ENCODE peak calls at places on chromosomes 1 and 21, in four cellular contexts. X is SW480; Z is naive thymus-derived CD8-positive, alpha-beta T cell; F is astrocyte of the spinal cord. D is an unnamed sample.

GRCh38 chr1:198560093-198560638 is 19.7 kb upstream of the ATP6V1G3 start:
- DNase-seq in F (no peak), X (no peak), Z (no peak), D (peak)

GRCh38 chr1:35857830-35858229 is 25.2 kb upstream of the AGO1 start:
- DNase-seq in F (peak), X (peak), Z (no peak), D (peak)

GRCh38 chr1:46532498-46533178 is 18.8 kb downstream of the KNCN start:
- DNase-seq in F (peak), Z (peak), X (peak), D (peak)

GRCh38 chr1:100960098-100960497 is 64.2 kb downstream of the SLC30A7 start:
- DNase-seq in X (no peak), Z (no peak), F (no peak), D (no peak)

GRCh38 chr1:89104687-89105086 is 21.2 kb downstream of the GBP2 start:
- DNase-seq in X (no peak), Z (no peak), F (no peak), D (no peak)

GRCh38 chr1:116667577-116668105 is at the start of gene IGSF3:
- DNase-seq in F (peak), Z (no peak), X (peak), D (peak)

GRCh38 chr1:218772575-218772974 is 401.1 kb upstream of the LYPLAL1 start:
- DNase-seq in Z (no peak), X (no peak), F (peak), D (peak)

GRCh38 chr21:24727803-24728425 is 879.4 kb downstream of the MRPL39 start:
- DNase-seq in F (no peak), Z (no peak), X (no peak), D (no peak)

GRCh38 chr1:90561926-90562325 is 155.2 kb downstream of the BARHL2 start:
- DNase-seq in X (no peak), Z (no peak), F (no peak), D (no peak)

GRCh38 chr1:4086085-4086850 is 186.2 kb upstream of the C1orf174 start:
- DNase-seq in Z (no peak), F (no peak), X (no peak), D (no peak)

GRCh38 chr1:84947536-84948410 is 49.1 kb downstream of the MCOLN2 start:
- DNase-seq in Z (no peak), X (no peak), F (no peak), D (no peak)

GRCh38 chr1:228141082-228141870 is 1.2 kb downstream of the GUK1 start:
- DNase-seq in Z (no peak), F (peak), X (peak), D (peak)

GRCh38 chr1:202710070-202711025 is at the start of gene SYT2:
- DNase-seq in Z (no peak), X (no peak), F (no peak), D (no peak)

GRCh38 chr21:42038826-42039425 is 28.8 kb upstream of the ZBTB21 start:
- DNase-seq in F (peak), Z (no peak), X (no peak), D (peak)

GRCh38 chr21:14543983-14544382 is 2.1 kb downstream of the SAMSN1 start:
- DNase-seq in F (no peak), X (no peak), Z (no peak), D (no peak)

D was measured in cardiac fibroblast.